ENCODE peak calls at places on chromosomes 5 and 9, in four cellular contexts. H is HCT116, M is adrenal gland, T is tibial artery. N is an unnamed sample.

GRCh38 chr5:173315495-173316352 is 12.5 kb downstream of the STC2 start:
- DNase-seq in M (no peak), T (peak; percentile 85), H (no peak), N (peak; percentile 95)

GRCh38 chr5:72509401-72509800 is 2.2 kb upstream of the ZNF366 start:
- DNase-seq in M (no peak), T (peak; percentile 92), H (no peak), N (no peak)

GRCh38 chr5:62011072-62011664 is 294.8 kb upstream of the KIF2A start:
- DNase-seq in T (no peak), H (no peak), M (no peak), N (no peak)

GRCh38 chr9:100739666-100740065 is 161.8 kb downstream of the CAVIN4 start:
- DNase-seq in M (no peak), H (no peak), T (no peak), N (no peak)

GRCh38 chr9:72786948-72787347 is 165.9 kb downstream of the ALDH1A1 start:
- DNase-seq in M (no peak), T (no peak), H (no peak), N (no peak)

GRCh38 chr5:123365163-123365562 is 58.0 kb downstream of the CEP120 start:
- DNase-seq in M (no peak), T (no peak), H (no peak), N (no peak)

GRCh38 chr9:14782652-14783051 is 60.1 kb upstream of the CER1 start:
- DNase-seq in H (no peak), M (no peak), T (no peak), N (no peak)

GRCh38 chr9:38112010-38112409 is 43.0 kb upstream of the SHB start:
- DNase-seq in M (no peak), T (no peak), H (no peak), N (no peak)

GRCh38 chr9:93576296-93577044 is at the start of gene PHF2:
- DNase-seq in T (peak; percentile 42), H (no peak), M (peak; percentile 31), N (no peak)

GRCh38 chr5:17302138-17302537 is 84.7 kb downstream of the BASP1 start:
- DNase-seq in H (no peak), T (no peak), M (no peak), N (no peak)

GRCh38 chr5:126394211-126394828 is 28.9 kb upstream of the GRAMD2B start:
- DNase-seq in M (no peak), H (no peak), T (no peak), N (no peak)

GRCh38 chr9:128136816-128137793 is 9.6 kb upstream of the PTGES2 start:
- DNase-seq in M (no peak), H (no peak), T (no peak), N (peak; percentile 56)

GRCh38 chr5:13859285-13859684 is 85.2 kb downstream of the DNAH5 start:
- DNase-seq in H (no peak), M (no peak), T (no peak), N (no peak)

GRCh38 chr9:20593551-20593950 is 28.7 kb downstream of the MLLT3 start:
- DNase-seq in H (no peak), M (no peak), T (no peak), N (peak; percentile 51)

GRCh38 chr5:65825388-65826328 is 100.7 kb upstream of the ERBIN start:
- DNase-seq in H (no peak), T (no peak), M (no peak), N (no peak)

GRCh38 chr5:30846171-30846570 is 347.3 kb upstream of the CDH6 start:
- DNase-seq in T (no peak), H (no peak), M (no peak), N (peak; percentile 38)

GRCh38 chr9:126722252-126722921 is 82.5 kb upstream of the ZBTB43 start:
- DNase-seq in M (peak; percentile 85), H (peak; percentile 36), T (peak; percentile 80), N (peak; percentile 37)

GRCh38 chr9:89428901-89429890 is 68.7 kb downstream of the SEMA4D start:
- DNase-seq in T (no peak), H (no peak), M (no peak), N (no peak)
- TF ChIP-seq CTCF in T (no peak), H (peak; percentile 49), M (no peak), N (peak; percentile 52)

DNA sequence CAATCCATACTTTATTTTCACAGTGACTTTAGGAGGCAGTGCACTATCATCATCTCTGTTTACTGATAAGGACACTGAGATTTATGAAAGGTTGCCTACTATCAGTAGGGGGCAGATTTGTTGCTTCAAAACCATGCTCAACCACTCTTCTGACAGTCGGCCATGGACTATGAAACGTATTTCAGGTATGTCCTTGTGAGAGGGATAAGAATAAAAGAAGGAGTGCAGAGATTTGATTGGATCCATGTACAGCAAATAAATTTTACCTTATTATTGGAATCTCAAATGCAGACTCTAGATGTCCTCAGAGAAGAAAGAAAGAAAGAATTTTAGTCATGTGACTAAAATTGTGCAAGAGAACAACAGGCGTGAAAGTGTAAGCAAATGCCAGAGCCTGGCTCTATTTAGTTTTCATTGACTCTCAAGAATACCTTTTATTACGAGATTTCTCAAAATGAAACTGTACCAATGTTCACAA is 296.6 kb upstream of the RASA1 start:
- DNase-seq in M (no peak), T (no peak), H (peak; percentile 18), N (peak; percentile 11)
- TF ChIP-seq CTCF in M (no peak), T (no peak), H (peak; percentile 28), N (peak; percentile 40)

GRCh38 chr9:130640681-130641080 is 23.7 kb upstream of the PRDM12 start:
- DNase-seq in M (no peak), T (no peak), H (no peak), N (no peak)
- TF ChIP-seq CTCF in M (no peak), T (no peak), H (no peak), N (no peak)

DNA sequence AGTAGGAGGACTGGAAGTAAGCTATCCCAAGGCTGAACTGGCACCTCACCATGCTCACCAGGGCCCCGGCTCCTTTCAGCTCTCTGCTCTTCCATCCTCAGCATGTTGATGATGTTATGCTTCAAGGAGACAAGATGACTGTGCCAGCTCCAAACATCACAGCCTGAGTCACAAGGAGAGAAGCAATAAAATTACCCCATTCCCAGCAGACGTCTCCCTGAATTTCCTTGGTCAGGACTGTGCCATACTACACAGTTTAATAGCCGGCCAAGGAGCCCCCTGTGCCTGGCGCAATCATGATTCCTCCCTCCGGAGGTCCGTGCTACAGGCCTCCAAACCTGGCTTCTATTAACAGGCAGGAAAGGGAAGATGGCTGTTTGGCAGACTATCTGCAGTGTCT is 51.2 kb upstream of the ROR2 start:
- DNase-seq in M (no peak), T (no peak), H (no peak), N (no peak)
- TF ChIP-seq CTCF in M (no peak), T (no peak), H (no peak), N (no peak)

GRCh38 chr5:168017313-168017712 is 274.1 kb upstream of the WWC1 start:
- DNase-seq in H (no peak), T (no peak), M (no peak), N (no peak)

GRCh38 chr5:168023190-168023589 is 268.3 kb upstream of the WWC1 start:
- DNase-seq in T (no peak), H (no peak), M (no peak), N (no peak)

GRCh38 chr5:168022761-168023160 is 268.7 kb upstream of the WWC1 start:
- DNase-seq in H (no peak), T (no peak), M (no peak), N (no peak)

GRCh38 chr5:168015506-168015905 is 275.9 kb upstream of the WWC1 start:
- DNase-seq in H (no peak), T (no peak), M (no peak), N (no peak)

GRCh38 chr5:168020522-168021294 is 270.7 kb upstream of the WWC1 start:
- DNase-seq in M (peak; percentile 20), T (no peak), H (no peak), N (no peak)
- TF ChIP-seq CTCF in M (peak; percentile 28), T (peak; percentile 39), H (no peak), N (peak; percentile 42)

DNA sequence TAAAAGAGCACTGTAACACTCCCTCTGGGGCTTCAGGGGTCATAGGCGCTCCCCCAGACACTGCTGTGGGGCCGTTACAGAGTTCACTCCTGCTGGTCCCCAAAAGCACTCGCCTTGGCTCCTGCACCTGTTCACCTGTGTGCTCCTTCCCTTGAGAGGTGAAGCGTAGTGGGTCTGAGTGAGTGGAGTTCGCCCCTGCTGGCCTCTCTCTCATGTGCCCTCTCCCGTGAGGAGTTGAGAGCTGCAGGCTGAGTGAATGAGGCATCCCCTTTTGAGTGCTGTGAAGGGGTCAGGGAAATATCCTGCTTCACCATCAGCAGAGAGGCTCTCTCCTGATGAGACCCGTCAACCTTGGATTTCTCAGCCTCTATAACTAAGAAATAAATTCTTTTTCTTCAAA is 134.6 kb upstream of the TUT7 start:
- DNase-seq in H (no peak), M (no peak), T (no peak), N (no peak)
- TF ChIP-seq CTCF in H (no peak), M (no peak), T (no peak), N (no peak)

DNA sequence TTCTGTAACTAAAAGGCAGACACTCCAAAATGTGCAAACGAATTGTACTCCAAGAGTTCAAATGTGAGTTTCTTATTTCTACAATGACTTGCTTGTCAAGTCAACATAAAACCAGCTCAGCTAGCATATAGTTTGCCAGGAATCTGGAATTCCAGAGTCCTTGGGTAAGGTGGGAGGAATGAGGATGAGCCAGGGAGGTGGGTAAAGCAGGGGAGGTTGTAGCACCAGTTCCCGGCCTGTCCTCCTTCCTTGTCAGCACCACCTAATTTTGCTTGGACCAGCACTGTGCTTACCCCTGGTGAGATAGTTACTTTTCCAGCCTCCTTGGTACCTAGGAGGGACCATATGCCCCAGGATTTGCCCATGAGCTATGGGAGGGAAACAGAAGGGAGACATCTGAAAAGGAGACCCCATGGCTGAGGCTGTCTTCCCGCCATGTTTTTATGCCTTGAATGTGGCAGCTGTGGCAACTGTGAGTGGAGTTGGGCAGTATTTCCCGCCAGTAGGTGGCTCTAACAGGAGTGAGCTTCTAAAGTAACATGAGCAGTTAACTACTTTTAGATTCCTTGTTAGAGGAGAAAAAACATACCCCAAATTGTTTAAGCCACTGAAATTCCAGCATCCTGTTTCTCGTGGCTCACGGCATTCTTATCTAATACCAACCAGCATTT is 302.5 kb downstream of the TENT4A start:
- DNase-seq in H (no peak), M (no peak), T (no peak), N (no peak)
- TF ChIP-seq CTCF in H (peak; percentile 9), M (peak; percentile 8), T (no peak), N (no peak)

DNA sequence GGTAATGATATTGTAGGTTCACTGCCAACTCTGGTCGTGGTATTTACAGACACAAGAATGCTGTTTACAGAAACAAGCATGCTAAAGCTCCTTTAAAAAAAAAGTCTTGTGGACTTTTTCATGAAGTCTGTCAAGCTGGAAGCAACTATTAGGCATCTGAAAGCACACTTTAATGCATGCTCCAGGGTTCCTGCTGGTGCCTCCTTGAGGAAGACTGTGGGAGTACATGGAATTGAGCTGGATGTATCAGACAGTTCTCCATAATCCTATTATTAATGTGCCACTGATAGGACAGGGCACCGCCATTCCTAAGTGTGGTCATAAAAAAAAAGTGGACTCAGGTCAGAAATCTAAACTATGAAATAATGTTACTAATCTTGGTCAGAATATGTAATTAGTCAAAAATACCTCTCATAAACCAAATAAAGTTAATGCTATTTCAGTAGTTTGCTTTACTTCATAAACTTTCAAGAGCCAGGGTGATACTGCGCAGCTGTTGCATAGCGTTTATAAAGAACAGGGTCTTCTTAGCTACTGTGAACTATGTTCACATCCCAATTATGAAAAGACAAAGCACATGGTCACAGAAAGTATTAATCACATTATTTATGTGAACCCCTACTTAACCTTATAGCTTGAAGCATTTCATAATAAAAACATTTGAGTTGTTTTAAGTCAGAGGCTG is 390.8 kb upstream of the PTGER4 start:
- DNase-seq in H (no peak), T (no peak), M (no peak), N (no peak)
- TF ChIP-seq CTCF in H (peak; percentile 17), T (no peak), M (peak; percentile 7), N (peak; percentile 23)

N was measured in brain microvascular endothelial cell.